ENCODE peak calls at places on chromosomes 12 and 14, in four cellular contexts. W, J, V and E are unnamed samples.

GRCh38 chr14:52267501-52268190 is at the start of gene PTGDR:
- DNase-seq in W (no peak), J (no peak), V (peak; percentile 82), E (no peak)

GRCh38 chr14:50410016-50410530 is 13.4 kb upstream of the CDKL1 start:
- DNase-seq in J (no peak), V (no peak), W (no peak), E (no peak)

GRCh38 chr12:24387381-24387780 is 437.9 kb upstream of the SOX5 start:
- DNase-seq in J (no peak), W (no peak), V (no peak), E (no peak)

GRCh38 chr14:48250575-48250974 is 575.2 kb upstream of the MDGA2 start:
- DNase-seq in W (no peak), V (no peak), J (no peak), E (no peak)

GRCh38 chr14:53331247-53331646 is 178.1 kb upstream of the DDHD1 start:
- DNase-seq in W (no peak), J (no peak), V (no peak), E (no peak)

GRCh38 chr12:47863985-47864384 is 40.8 kb downstream of the VDR start:
- DNase-seq in W (no peak), V (no peak), J (no peak), E (no peak)

GRCh38 chr14:35940291-35940690 is 114.2 kb downstream of the BRMS1L start:
- DNase-seq in V (no peak), W (no peak), J (no peak), E (no peak)

GRCh38 chr12:26011099-26011498 is 52.6 kb downstream of the RASSF8 start:
- DNase-seq in J (no peak), V (no peak), W (no peak), E (no peak)

GRCh38 chr12:9741726-9742125 is 8.8 kb upstream of the CLECL1 start:
- DNase-seq in W (no peak), V (peak; percentile 67), J (peak; percentile 52), E (no peak)

GRCh38 chr14:49194067-49194466 is 392.1 kb downstream of the RPS29 start:
- DNase-seq in V (no peak), J (no peak), W (peak; percentile 42), E (no peak)

GRCh38 chr12:62983594-62983993 is 48.6 kb upstream of the PPM1H start:
- DNase-seq in J (peak; percentile 12), V (no peak), W (no peak), E (peak; percentile 38)

GRCh38 chr12:81231574-81232368 is 153.9 kb downstream of the ACSS3 start:
- DNase-seq in J (no peak), W (no peak), V (no peak), E (no peak)